ENCODE peak calls at places on chromosome 17, in five cellular contexts. O, X, M, E and L are unnamed samples.
A peak's percentile ranks its signal among the peaks of the same experiment; 100 is the strongest.

GRCh38 chr17:58318065-58318481 is 10.5 kb downstream of the TSPOAP1 start:
- DNase-seq in O (no peak), X (no peak), M (no peak), E (no peak), L (no peak)

GRCh38 chr17:15264542-15264941 is 584 bp downstream of the PMP22 start:
- DNase-seq in O (no peak), X (no peak), M (no peak), E (peak; percentile 83), L (no peak)

GRCh38 chr17:83179811-83180210 is 100.4 kb downstream of the METRNL start:
- DNase-seq in O (no peak), X (no peak), M (no peak), E (no peak), L (no peak)

GRCh38 chr17:57806083-57806830 is 43.6 kb downstream of the MRPS23 start:
- DNase-seq in O (no peak), X (no peak), M (no peak), E (no peak), L (no peak)

GRCh38 chr17:22267019-22267418 is 574.7 kb downstream of the KCNJ18 start:
- DNase-seq in O (no peak), X (no peak), M (no peak), E (no peak), L (no peak)

GRCh38 chr17:45436161-45436560 is 3.5 kb upstream of the ARHGAP27 start:
- DNase-seq in O (no peak), X (no peak), M (no peak), E (no peak), L (no peak)

GRCh38 chr17:44522883-44523671 is 19.9 kb upstream of the GPATCH8 start:
- DNase-seq in O (no peak), X (peak; percentile 63), M (peak; percentile 80), E (peak; percentile 77), L (peak; percentile 58)

GRCh38 chr17:28334176-28334575 is 1.1 kb downstream of the IFT20 start:
- DNase-seq in O (no peak), X (no peak), M (peak; percentile 51), E (no peak), L (no peak)

GRCh38 chr17:45640141-45640850 is 143.8 kb upstream of the CRHR1 start:
- DNase-seq in O (peak; percentile 68), X (peak; percentile 66), M (peak; percentile 89), E (peak; percentile 68), L (peak; percentile 70)